ENCODE peak calls at places on chromosomes 13 and 19, in four cellular contexts. One of them, this sample, is unnamed.

GRCh38 chr19:50711805-50712204 is 7.8 kb downstream of the SHANK1 start:
- DNase-seq in foreskin fibroblast: no peak
- DNase-seq in lower leg skin: no peak
- DNase-seq in transverse colon: no peak
- DNase-seq in this sample: no peak

GRCh38 chr19:16143399-16144215 is at the start of gene HSH2D:
- DNase-seq in transverse colon: peak
- DNase-seq in foreskin fibroblast: no peak
- DNase-seq in lower leg skin: no peak
- DNase-seq in this sample: no peak

GRCh38 chr13:73060251-73061160 is 1.7 kb downstream of the KLF5 start:
- DNase-seq in lower leg skin: no peak
- DNase-seq in foreskin fibroblast: peak
- DNase-seq in transverse colon: no peak
- DNase-seq in this sample: no peak

GRCh38 chr19:33683881-33684549 is 62.3 kb downstream of the CHST8 start:
- DNase-seq in transverse colon: no peak
- DNase-seq in foreskin fibroblast: peak
- DNase-seq in lower leg skin: no peak
- DNase-seq in this sample: peak

GRCh38 chr19:16893686-16893990 is 4.8 kb downstream of the F2RL3 start:
- DNase-seq in lower leg skin: no peak
- DNase-seq in transverse colon: peak
- DNase-seq in foreskin fibroblast: no peak
- DNase-seq in this sample: no peak

GRCh38 chr13:110301606-110302131 is 5.3 kb downstream of the COL4A1 start:
- DNase-seq in foreskin fibroblast: peak
- DNase-seq in transverse colon: no peak
- DNase-seq in lower leg skin: no peak
- DNase-seq in this sample: no peak

GRCh38 chr19:33384983-33385382 is 11.5 kb downstream of the CEBPG start:
- DNase-seq in foreskin fibroblast: no peak
- DNase-seq in transverse colon: no peak
- DNase-seq in lower leg skin: no peak
- DNase-seq in this sample: no peak

GRCh38 chr13:52600666-52601065 is 41.6 kb upstream of the HNRNPA1L2 start:
- DNase-seq in lower leg skin: no peak
- DNase-seq in transverse colon: no peak
- DNase-seq in foreskin fibroblast: no peak
- DNase-seq in this sample: no peak

GRCh38 chr19:17687857-17688784 is at the start of gene UNC13A:
- DNase-seq in transverse colon: peak
- DNase-seq in lower leg skin: no peak
- DNase-seq in foreskin fibroblast: peak
- DNase-seq in this sample: peak

GRCh38 chr19:6464070-6464873 is at the start of gene CRB3:
- DNase-seq in transverse colon: peak
- DNase-seq in lower leg skin: peak
- DNase-seq in foreskin fibroblast: no peak
- DNase-seq in this sample: peak

GRCh38 chr13:111911141-111911720 is 155.7 kb upstream of the SOX1 start:
- DNase-seq in transverse colon: no peak
- DNase-seq in foreskin fibroblast: no peak
- DNase-seq in lower leg skin: no peak
- DNase-seq in this sample: peak

GRCh38 chr13:33249066-33249465 is 36.5 kb downstream of the STARD13 start:
- DNase-seq in lower leg skin: no peak
- DNase-seq in transverse colon: no peak
- DNase-seq in foreskin fibroblast: peak
- DNase-seq in this sample: no peak

GRCh38 chr19:2970201-2970838 is 7.0 kb upstream of the TLE6 start:
- DNase-seq in transverse colon: no peak
- DNase-seq in lower leg skin: no peak
- DNase-seq in foreskin fibroblast: no peak
- DNase-seq in this sample: no peak

GRCh38 chr13:30607908-30608307 is 9.8 kb upstream of the USPL1 start:
- DNase-seq in transverse colon: peak
- DNase-seq in lower leg skin: no peak
- DNase-seq in foreskin fibroblast: no peak
- DNase-seq in this sample: no peak

GRCh38 chr13:47945738-47946137 is 55.3 kb downstream of the SUCLA2 start:
- DNase-seq in foreskin fibroblast: peak
- DNase-seq in lower leg skin: no peak
- DNase-seq in transverse colon: no peak
- DNase-seq in this sample: no peak

GRCh38 chr13:41505209-41505835 is 48.0 kb downstream of the RGCC start:
- DNase-seq in foreskin fibroblast: peak
- DNase-seq in lower leg skin: no peak
- DNase-seq in transverse colon: no peak
- DNase-seq in this sample: no peak

GRCh38 chr13:112892759-112893569 is 76.0 kb upstream of the MCF2L start:
- DNase-seq in lower leg skin: no peak
- DNase-seq in transverse colon: peak
- DNase-seq in foreskin fibroblast: no peak
- DNase-seq in this sample: no peak

GRCh38 chr19:8626823-8627222 is 3.6 kb upstream of the NFILZ start:
- DNase-seq in transverse colon: no peak
- DNase-seq in foreskin fibroblast: no peak
- DNase-seq in lower leg skin: no peak
- DNase-seq in this sample: no peak

GRCh38 chr13:111387026-111387871 is 66.8 kb downstream of the TEX29 start:
- DNase-seq in lower leg skin: no peak
- DNase-seq in foreskin fibroblast: no peak
- DNase-seq in transverse colon: no peak
- DNase-seq in this sample: no peak

GRCh38 chr19:50046649-50047503 is 21.1 kb downstream of the ZNF473 start:
- DNase-seq in foreskin fibroblast: peak
- DNase-seq in lower leg skin: peak
- DNase-seq in transverse colon: peak
- DNase-seq in this sample: no peak

GRCh38 chr13:110916671-110917142 is 1.8 kb upstream of the ANKRD10 start:
- DNase-seq in lower leg skin: no peak
- DNase-seq in foreskin fibroblast: peak
- DNase-seq in transverse colon: no peak
- DNase-seq in this sample: no peak

GRCh38 chr13:98842858-98843481 is 90.5 kb upstream of the SLC15A1 start:
- DNase-seq in foreskin fibroblast: peak
- DNase-seq in transverse colon: peak
- DNase-seq in lower leg skin: peak
- DNase-seq in this sample: peak

GRCh38 chr13:107976628-107977027 is 238.7 kb downstream of the LIG4 start:
- DNase-seq in lower leg skin: no peak
- DNase-seq in transverse colon: no peak
- DNase-seq in foreskin fibroblast: no peak
- DNase-seq in this sample: no peak

GRCh38 chr13:106314417-106314816 is 221.0 kb downstream of the EFNB2 start:
- DNase-seq in transverse colon: no peak
- DNase-seq in foreskin fibroblast: no peak
- DNase-seq in lower leg skin: no peak
- DNase-seq in this sample: no peak

GRCh38 chr19:18795540-18795939 is 4.4 kb upstream of the COMP start:
- DNase-seq in foreskin fibroblast: peak
- DNase-seq in lower leg skin: no peak
- DNase-seq in transverse colon: no peak
- DNase-seq in this sample: no peak

GRCh38 chr19:44552324-44552723 is 22.8 kb upstream of the CEACAM20 start:
- DNase-seq in transverse colon: peak
- DNase-seq in foreskin fibroblast: peak
- DNase-seq in lower leg skin: no peak
- DNase-seq in this sample: no peak

GRCh38 chr19:51196181-51196580 is 28.7 kb upstream of the CD33 start:
- DNase-seq in foreskin fibroblast: no peak
- DNase-seq in transverse colon: no peak
- DNase-seq in lower leg skin: no peak
- DNase-seq in this sample: no peak

GRCh38 chr19:17830567-17831418 is 9.5 kb upstream of the INSL3 start:
- DNase-seq in foreskin fibroblast: peak
- DNase-seq in transverse colon: peak
- DNase-seq in lower leg skin: no peak
- DNase-seq in this sample: peak

GRCh38 chr19:19434483-19435045 is 29.1 kb downstream of the GATAD2A start:
- DNase-seq in foreskin fibroblast: peak
- DNase-seq in lower leg skin: peak
- DNase-seq in transverse colon: no peak
- DNase-seq in this sample: no peak

GRCh38 chr13:21043898-21044297 is 17.5 kb downstream of the LATS2 start:
- DNase-seq in foreskin fibroblast: peak
- DNase-seq in transverse colon: no peak
- DNase-seq in lower leg skin: no peak
- DNase-seq in this sample: no peak

GRCh38 chr13:49443327-49443688 is 556 bp downstream of the CAB39L start:
- DNase-seq in foreskin fibroblast: peak
- DNase-seq in transverse colon: no peak
- DNase-seq in lower leg skin: no peak
- DNase-seq in this sample: no peak

GRCh38 chr13:111958612-111959395 is 108.1 kb upstream of the SOX1 start:
- DNase-seq in foreskin fibroblast: no peak
- DNase-seq in transverse colon: no peak
- DNase-seq in lower leg skin: no peak
- DNase-seq in this sample: no peak

GRCh38 chr13:23771966-23772365 is 117.2 kb downstream of the MIPEP start:
- DNase-seq in lower leg skin: no peak
- DNase-seq in foreskin fibroblast: peak
- DNase-seq in transverse colon: no peak
- DNase-seq in this sample: no peak

GRCh38 chr13:102400619-102401125 is 1.2 kb downstream of the FGF14 start:
- DNase-seq in foreskin fibroblast: peak
- DNase-seq in lower leg skin: no peak
- DNase-seq in transverse colon: no peak
- DNase-seq in this sample: no peak

GRCh38 chr13:79128158-79128557 is 277.9 kb downstream of the RBM26 start:
- DNase-seq in transverse colon: no peak
- DNase-seq in foreskin fibroblast: no peak
- DNase-seq in lower leg skin: no peak
- DNase-seq in this sample: no peak

DNA sequence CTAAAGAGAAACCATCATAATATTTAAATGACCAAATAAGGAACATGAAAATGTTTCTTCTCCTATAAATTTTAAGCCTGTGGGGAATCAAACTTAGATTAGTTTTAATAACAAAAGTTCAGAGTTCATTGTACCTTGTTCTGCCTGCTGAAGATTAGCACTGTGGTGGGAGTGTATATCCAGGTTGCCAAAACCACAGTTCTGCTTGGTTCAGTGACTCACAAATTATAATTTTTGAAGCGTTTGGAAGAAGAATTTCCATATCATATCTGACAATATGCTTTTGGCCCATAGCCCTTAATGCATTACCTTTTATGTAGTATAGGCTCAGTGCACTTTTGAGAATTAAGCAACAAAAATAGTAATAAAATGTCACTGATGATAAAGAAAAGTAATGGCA is 545.2 kb downstream of the GPC6 start:
- DNase-seq in lower leg skin: no peak
- DNase-seq in transverse colon: no peak
- DNase-seq in foreskin fibroblast: no peak
- DNase-seq in this sample: no peak
- TF ChIP-seq CTCF in lower leg skin: no peak
- TF ChIP-seq CTCF in transverse colon: no peak
- TF ChIP-seq CTCF in foreskin fibroblast: no peak
- TF ChIP-seq CTCF in this sample: no peak

DNA sequence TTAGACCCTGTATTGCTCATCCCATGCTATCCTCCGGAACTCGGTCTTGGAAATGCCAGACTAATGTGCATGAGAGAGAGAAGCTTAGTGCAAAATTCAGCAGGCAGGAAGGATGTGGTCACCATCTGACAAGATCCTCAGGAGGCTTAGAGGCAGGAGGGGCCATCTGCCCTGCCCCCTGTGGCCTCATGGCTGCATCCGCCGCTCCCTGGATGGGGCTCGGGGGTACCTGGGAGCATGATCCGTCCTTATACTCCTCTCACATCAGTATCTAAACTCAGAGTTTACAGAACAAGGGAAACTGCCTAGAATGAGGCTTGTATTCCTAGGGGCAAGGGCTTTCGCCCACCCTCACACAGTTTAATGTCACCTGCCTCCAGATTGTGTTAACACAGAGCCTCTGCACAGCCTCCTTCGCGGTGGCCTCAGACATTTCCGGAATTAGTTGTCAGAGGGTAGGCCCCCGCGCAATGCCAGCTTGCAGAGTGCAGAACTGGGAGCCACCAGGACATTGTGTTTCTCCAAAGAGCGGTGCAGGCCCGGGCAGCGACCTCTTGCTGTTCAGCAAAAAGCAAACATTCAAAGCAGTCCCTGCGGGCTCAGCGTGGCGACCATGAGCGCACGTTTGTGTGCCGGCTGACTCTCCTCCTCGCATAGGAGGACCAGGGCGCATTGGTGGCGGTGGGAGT is 39.2 kb downstream of the GPR12 start:
- DNase-seq in lower leg skin: peak
- DNase-seq in foreskin fibroblast: no peak
- DNase-seq in transverse colon: peak
- DNase-seq in this sample: no peak
- TF ChIP-seq CTCF in lower leg skin: no peak
- TF ChIP-seq CTCF in foreskin fibroblast: no peak
- TF ChIP-seq CTCF in transverse colon: no peak
- TF ChIP-seq CTCF in this sample: no peak

GRCh38 chr19:11141937-11142527 is 13.6 kb downstream of the SPC24 start:
- DNase-seq in lower leg skin: no peak
- DNase-seq in transverse colon: no peak
- DNase-seq in foreskin fibroblast: peak
- DNase-seq in this sample: no peak
- TF ChIP-seq CTCF in lower leg skin: no peak
- TF ChIP-seq CTCF in transverse colon: no peak
- TF ChIP-seq CTCF in foreskin fibroblast: no peak
- TF ChIP-seq CTCF in this sample: no peak

DNA sequence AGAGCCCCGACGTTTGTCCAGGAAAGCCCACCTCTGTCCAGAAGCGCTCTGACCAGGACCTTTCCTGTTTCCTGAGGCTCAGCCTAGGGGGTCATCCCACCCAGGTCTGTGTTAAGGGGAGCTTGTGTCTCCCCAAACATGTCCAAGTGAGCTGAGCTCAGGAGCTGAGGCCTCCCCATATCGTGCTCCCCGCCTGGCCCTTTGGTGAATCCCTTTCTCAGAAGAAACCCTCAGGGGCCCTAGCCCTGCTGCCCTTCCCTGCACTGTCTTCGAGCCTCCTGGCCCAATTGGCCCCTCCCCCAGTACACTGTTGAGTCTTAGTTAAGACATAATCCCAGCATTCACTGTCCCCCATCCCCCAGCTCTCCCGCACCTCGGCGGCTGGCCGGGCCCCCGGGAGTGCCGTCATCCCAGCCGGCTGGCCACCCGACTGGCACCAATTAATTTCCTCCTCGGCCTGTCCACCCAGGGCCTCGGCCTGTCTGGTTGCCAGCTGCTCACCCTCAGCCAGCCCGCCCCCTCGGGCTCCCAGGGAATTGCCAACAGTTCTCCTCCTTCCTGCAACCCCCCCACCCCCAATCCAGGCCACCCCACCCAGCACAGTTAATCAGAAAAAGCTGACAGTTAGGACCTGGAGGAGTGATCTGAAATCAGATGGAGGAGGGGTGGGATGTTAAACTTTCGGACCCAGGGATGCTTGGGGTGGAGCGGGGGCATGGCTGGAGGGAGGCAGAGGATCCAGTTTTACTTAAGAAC is 13.6 kb downstream of the IER2 start:
- DNase-seq in lower leg skin: peak
- DNase-seq in transverse colon: peak
- DNase-seq in foreskin fibroblast: peak
- DNase-seq in this sample: peak
- TF ChIP-seq CTCF in lower leg skin: no peak
- TF ChIP-seq CTCF in transverse colon: no peak
- TF ChIP-seq CTCF in foreskin fibroblast: no peak
- TF ChIP-seq CTCF in this sample: no peak